ENCODE peak calls at places on chromosomes 6 and 20, in five cellular contexts. M, Q, F, N and C are unnamed samples.

GRCh38 chr20:38242848-38243449 is 17.6 kb downstream of the KIAA1755 start:
- DNase-seq in M (peak; percentile 47), Q (no peak), F (no peak), N (no peak), C (no peak)

GRCh38 chr6:21176197-21176596 is 417.4 kb upstream of the SOX4 start:
- DNase-seq in F (no peak), M (no peak), Q (no peak), N (no peak), C (no peak)

GRCh38 chr6:159935065-159935464 is 33.8 kb upstream of the IGF2R start:
- DNase-seq in Q (no peak), F (no peak), M (no peak), N (no peak), C (no peak)

GRCh38 chr6:159525445-159526031 is 167.5 kb downstream of the SOD2 start:
- DNase-seq in N (no peak), F (no peak), M (no peak), Q (no peak), C (no peak)

GRCh38 chr6:151240036-151240685 is 394 bp downstream of the AKAP12 start:
- DNase-seq in F (peak; percentile 88), N (peak; percentile 92), Q (peak; percentile 61), M (peak; percentile 82), C (peak; percentile 67)

GRCh38 chr6:32843321-32843978 is 397 bp downstream of the PSMB8 start:
- DNase-seq in M (no peak), N (no peak), F (peak; percentile 70), Q (no peak), C (no peak)

GRCh38 chr6:15796844-15797243 is 134.0 kb upstream of the DTNBP1 start:
- DNase-seq in N (no peak), Q (no peak), F (no peak), M (no peak), C (no peak)

GRCh38 chr6:152472325-152472724 is 164.8 kb downstream of the SYNE1 start:
- DNase-seq in N (no peak), F (no peak), Q (no peak), M (no peak), C (no peak)

GRCh38 chr6:164252952-164253351 is 838.4 kb downstream of the QKI start:
- DNase-seq in F (no peak), M (no peak), Q (no peak), N (no peak), C (peak; percentile 26)

GRCh38 chr20:33531047-33531877 is 41.4 kb downstream of the CBFA2T2 start:
- DNase-seq in N (no peak), M (no peak), F (no peak), Q (no peak), C (no peak)

GRCh38 chr6:4280721-4281120 is 145.3 kb upstream of the ECI2 start:
- DNase-seq in M (no peak), Q (no peak), F (no peak), N (no peak), C (no peak)

GRCh38 chr20:3966571-3966970 is 48.8 kb downstream of the RNF24 start:
- DNase-seq in Q (no peak), N (no peak), F (no peak), M (no peak), C (no peak)
- TF ChIP-seq CTCF in Q (no peak), N (no peak), F (no peak), M (no peak), C (no peak)

DNA sequence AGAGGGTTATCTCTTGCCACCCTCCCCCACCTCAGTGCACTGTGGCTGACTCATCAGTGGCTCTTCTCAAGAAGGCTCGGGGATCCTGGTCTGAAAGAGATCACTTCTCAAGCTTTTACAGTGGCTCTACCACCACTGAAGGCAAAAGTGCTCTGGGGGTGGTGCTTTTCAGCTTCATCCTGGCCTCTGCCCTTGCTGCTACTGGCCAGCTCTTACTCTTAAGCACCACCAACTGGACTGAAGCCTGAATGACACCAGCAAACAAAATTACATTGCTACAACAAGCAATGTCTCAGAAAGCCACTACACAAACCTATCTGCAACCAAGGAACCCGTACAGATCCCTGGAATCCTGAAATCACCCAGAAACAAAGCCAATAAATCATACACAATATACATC is 402.1 kb downstream of the EPHA7 start:
- DNase-seq in M (no peak), Q (no peak), N (no peak), F (no peak), C (no peak)
- TF ChIP-seq CTCF in M (no peak), Q (no peak), N (no peak), F (no peak), C (no peak)

GRCh38 chr20:43658723-43659419 is 8.0 kb upstream of the MYBL2 start:
- DNase-seq in N (no peak), Q (no peak), M (no peak), F (no peak), C (no peak)

GRCh38 chr20:43662943-43663655 is 3.8 kb upstream of the MYBL2 start:
- DNase-seq in N (no peak), M (no peak), Q (peak; percentile 54), F (no peak), C (no peak)

GRCh38 chr20:43655937-43656336 is 11.0 kb upstream of the MYBL2 start:
- DNase-seq in M (no peak), Q (no peak), F (no peak), N (no peak), C (no peak)

GRCh38 chr20:43653966-43654365 is 12.9 kb upstream of the MYBL2 start:
- DNase-seq in M (no peak), Q (no peak), F (no peak), N (no peak), C (no peak)

GRCh38 chr20:43658068-43658722 is 8.7 kb upstream of the MYBL2 start:
- DNase-seq in N (no peak), F (no peak), Q (no peak), M (peak; percentile 53), C (no peak)
- TF ChIP-seq CTCF in N (no peak), F (no peak), Q (peak; percentile 9), M (peak; percentile 40), C (no peak)

DNA sequence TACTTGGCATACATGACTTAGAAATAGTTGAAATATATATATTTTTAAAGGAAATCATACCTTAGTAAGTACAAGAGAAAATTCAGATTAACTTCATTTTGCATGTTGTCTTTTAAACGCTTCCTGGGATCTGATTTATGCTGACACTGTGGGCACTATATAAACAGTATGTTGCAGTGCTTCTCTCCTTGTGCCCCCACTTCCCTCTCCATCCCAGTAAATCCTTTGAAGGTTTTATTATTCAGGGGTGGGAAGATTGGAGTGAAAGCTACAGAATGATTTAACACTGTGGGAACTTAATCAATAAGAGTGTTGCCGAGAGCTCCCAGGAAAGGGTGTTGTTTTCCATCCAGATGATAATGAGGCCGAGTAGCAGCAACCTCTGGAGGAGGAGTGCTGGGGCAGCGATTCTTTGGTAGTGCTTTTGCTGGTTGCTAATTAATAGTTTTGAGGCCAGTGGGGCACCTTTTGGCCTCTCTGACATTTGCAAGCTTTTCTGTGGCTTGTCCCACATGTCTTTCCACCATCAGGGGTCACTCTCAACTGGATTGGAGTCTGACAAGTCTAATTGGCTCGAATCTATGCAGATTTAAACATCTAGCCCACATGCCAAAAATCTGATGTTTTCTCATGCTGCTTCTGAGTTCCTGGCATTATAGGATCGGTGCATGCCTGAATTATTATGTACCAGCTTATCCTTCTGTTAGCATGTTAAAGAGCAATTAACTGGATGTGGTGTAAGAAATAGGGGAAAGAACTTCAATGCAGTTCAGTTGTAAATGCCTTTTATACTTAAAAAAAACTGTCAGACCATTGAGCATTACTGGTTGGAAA is 183.1 kb upstream of the MMS22L start:
- DNase-seq in M (no peak), Q (no peak), N (no peak), F (no peak), C (no peak)
- TF ChIP-seq CTCF in M (no peak), Q (no peak), N (no peak), F (no peak), C (no peak)

GRCh38 chr6:35417979-35418661 is 34.0 kb upstream of the FANCE start:
- DNase-seq in N (no peak), M (no peak), F (no peak), Q (peak; percentile 74), C (no peak)

GRCh38 chr6:35419961-35420360 is 32.2 kb upstream of the FANCE start:
- DNase-seq in N (no peak), F (no peak), Q (no peak), M (no peak), C (no peak)

GRCh38 chr6:35415065-35415880 is 36.9 kb upstream of the FANCE start:
- DNase-seq in M (peak; percentile 65), Q (peak; percentile 74), N (no peak), F (peak; percentile 83), C (peak; percentile 46)

GRCh38 chr6:35413911-35414310 is 38.2 kb upstream of the FANCE start:
- DNase-seq in Q (no peak), M (no peak), F (no peak), N (no peak), C (no peak)

DNA sequence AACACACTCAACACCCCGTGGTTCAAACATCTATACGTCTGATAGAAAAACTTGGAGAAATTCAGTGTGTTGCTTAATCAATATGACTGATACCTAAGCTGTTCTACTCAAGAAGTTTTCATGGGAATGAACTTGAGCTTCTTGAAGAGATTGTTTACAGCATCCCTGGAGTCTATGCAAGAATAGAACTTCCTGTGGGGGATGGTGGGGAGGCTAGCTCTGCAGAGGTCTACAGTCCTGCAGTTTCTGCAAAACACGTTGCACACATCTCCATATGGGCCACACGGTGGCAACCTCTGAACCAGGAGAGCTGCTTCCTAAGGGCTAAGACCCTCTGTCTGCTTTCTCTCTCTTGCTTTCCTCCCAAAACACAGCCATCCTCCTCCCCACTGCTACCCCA is 32.7 kb upstream of the FANCE start:
- DNase-seq in Q (no peak), F (no peak), N (no peak), M (peak; percentile 36), C (no peak)
- TF ChIP-seq CTCF in Q (no peak), F (no peak), N (no peak), M (peak; percentile 44), C (no peak)

DNA sequence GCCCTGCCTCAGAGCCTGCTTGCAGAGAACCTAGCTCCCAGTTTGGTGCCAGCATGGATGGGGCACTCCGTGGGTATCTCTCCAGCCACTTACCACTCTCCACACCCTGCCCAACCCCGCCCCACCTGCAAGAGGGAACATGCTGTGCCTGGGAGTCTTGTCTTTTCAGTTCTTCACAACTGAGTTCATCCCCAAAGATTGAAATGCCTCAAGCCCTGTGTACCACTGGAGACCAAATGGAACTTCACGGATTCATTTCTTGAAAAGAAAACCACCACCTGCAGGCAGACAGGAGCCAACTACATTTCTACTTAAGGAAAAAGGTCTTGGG is 50.2 kb downstream of the TRERF1 start:
- DNase-seq in M (no peak), N (peak; percentile 80), F (no peak), Q (no peak), C (no peak)
- TF ChIP-seq CTCF in M (no peak), N (no peak), F (no peak), Q (no peak), C (no peak)

DNA sequence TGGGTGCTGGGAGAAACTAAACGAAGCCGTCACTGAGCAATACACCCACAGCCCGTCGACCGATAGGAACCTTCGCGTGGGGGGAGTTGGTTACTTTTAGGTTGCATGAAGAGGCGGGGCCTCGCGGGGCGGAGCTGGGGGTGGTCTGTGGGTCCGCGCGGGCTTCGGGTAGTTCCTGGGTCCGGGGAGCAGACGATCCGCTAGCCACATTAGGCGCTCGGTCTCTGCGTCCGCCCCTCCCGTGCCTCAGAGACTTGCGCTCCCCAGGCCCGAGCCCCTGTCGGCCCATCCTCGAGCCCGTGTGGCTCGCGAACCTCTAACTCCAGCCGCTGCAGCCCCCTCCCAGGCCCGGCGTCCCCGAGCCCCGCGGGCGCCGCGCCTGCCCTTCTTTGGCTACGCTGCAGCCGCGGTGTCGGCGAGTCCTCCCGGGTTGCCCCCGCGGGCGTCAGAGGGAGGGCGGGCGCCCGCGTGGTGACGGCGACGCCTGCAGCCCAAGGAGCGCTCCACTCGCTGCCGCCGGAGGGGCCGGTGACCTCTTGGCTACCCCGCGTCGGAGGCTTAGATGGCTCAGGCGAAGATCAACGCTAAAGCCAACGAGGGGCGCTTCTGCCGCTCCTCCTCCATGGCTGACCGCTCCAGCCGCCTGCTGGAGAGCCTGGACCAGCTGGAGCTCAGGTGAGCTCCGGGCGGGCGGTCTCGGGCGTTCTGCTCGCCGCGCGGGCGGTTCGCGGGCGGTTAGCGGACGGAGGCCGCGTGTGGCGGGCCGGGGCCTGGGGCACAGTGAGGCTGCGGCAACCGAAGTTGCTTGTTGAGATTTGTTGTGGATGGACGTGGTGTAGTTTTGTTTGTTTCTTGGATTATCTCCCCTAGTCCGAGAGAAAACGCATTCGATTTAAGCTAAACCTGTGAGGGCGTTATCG is at the start of gene BAG2:
- DNase-seq in F (peak; percentile 94), Q (peak; percentile 86), N (peak; percentile 97), M (peak; percentile 93), C (peak; percentile 77)
- TF ChIP-seq CTCF in F (peak; percentile 38), Q (no peak), N (no peak), M (no peak), C (peak; percentile 10)